ENCODE peak calls at places on chromosomes 1 and 21, in five cellular contexts. X, G, E, M and S are unnamed samples.

GRCh38 chr1:91757760-91758545 is 128.0 kb downstream of the TGFBR3 start:
- DNase-seq in X (no peak), G (no peak), E (peak), M (no peak), S (no peak)

GRCh38 chr1:18373882-18374493 is 106.7 kb upstream of the KLHDC7A start:
- DNase-seq in X (peak), G (peak), E (no peak), M (no peak), S (no peak)

GRCh38 chr21:30268608-30269197 is 14.0 kb downstream of the KRTAP24-1 start:
- DNase-seq in X (peak), G (no peak), E (no peak), M (no peak), S (no peak)

GRCh38 chr1:9182784-9183257 is 51.8 kb upstream of the H6PD start:
- DNase-seq in X (no peak), G (no peak), E (peak), M (no peak), S (no peak)

GRCh38 chr1:74733616-74734484 is 898 bp downstream of the TYW3 start:
- DNase-seq in X (peak), G (no peak), E (peak), M (no peak), S (no peak)

GRCh38 chr1:24934300-24935195 is 4.5 kb upstream of the RUNX3 start:
- DNase-seq in X (peak), G (no peak), E (no peak), M (no peak), S (no peak)

GRCh38 chr1:20366766-20367602 is 76.3 kb downstream of the VWA5B1 start:
- DNase-seq in X (peak), G (peak), E (peak), M (no peak), S (no peak)

GRCh38 chr1:176566004-176566975 is 103.3 kb downstream of the PAPPA2 start:
- DNase-seq in X (no peak), G (no peak), E (peak), M (no peak), S (no peak)

GRCh38 chr1:206854401-206855129 is 10.9 kb upstream of the IL20 start:
- DNase-seq in X (peak), G (no peak), E (no peak), M (no peak), S (no peak)

GRCh38 chr1:24185056-24185455 is 2.0 kb downstream of the IFNLR1 start:
- DNase-seq in X (no peak), G (no peak), E (no peak), M (no peak), S (no peak)

GRCh38 chr1:206456577-206457375 is 13.5 kb upstream of the IKBKE start:
- DNase-seq in X (peak), G (no peak), E (peak), M (no peak), S (no peak)

GRCh38 chr1:12251442-12251841 is 21.6 kb downstream of the VPS13D start:
- DNase-seq in X (no peak), G (no peak), E (peak), M (no peak), S (no peak)

GRCh38 chr1:26021647-26022403 is at the start of gene EXTL1:
- DNase-seq in X (peak), G (no peak), E (peak), M (no peak), S (no peak)

GRCh38 chr1:61076728-61077675 is 5.4 kb upstream of the NFIA start:
- DNase-seq in X (peak), G (peak), E (peak), M (peak), S (peak)

GRCh38 chr1:173429517-173430477 is 47.3 kb upstream of the PRDX6 start:
- DNase-seq in X (peak), G (peak), E (peak), M (peak), S (peak)

GRCh38 chr1:115705085-115706008 is 63.2 kb downstream of the CASQ2 start:
- DNase-seq in X (peak), G (no peak), E (no peak), M (no peak), S (no peak)

GRCh38 chr1:54571803-54572202 is 23.8 kb downstream of the ACOT11 start:
- DNase-seq in X (peak), G (no peak), E (no peak), M (no peak), S (no peak)

GRCh38 chr1:42784946-42785693 is at the start of gene TMEM269:
- DNase-seq in X (no peak), G (peak), E (peak), M (peak), S (peak)

GRCh38 chr1:71589005-71589404 is 508.2 kb upstream of the ZRANB2 start:
- DNase-seq in X (no peak), G (no peak), E (no peak), M (no peak), S (no peak)

GRCh38 chr1:115056395-115056798 is 26.8 kb downstream of the TSHB start:
- DNase-seq in X (peak), G (no peak), E (peak), M (no peak), S (no peak)

GRCh38 chr21:35349378-35350080 is 300.4 kb upstream of the RUNX1 start:
- DNase-seq in X (no peak), G (no peak), E (peak), M (no peak), S (no peak)

GRCh38 chr1:224058303-224058702 is 55.6 kb upstream of the FBXO28 start:
- DNase-seq in X (no peak), G (no peak), E (no peak), M (no peak), S (no peak)

GRCh38 chr1:10074059-10074854 is 41.5 kb downstream of the UBE4B start:
- DNase-seq in X (peak), G (peak), E (peak), M (peak), S (peak)

GRCh38 chr1:8133657-8134430 is 107.7 kb upstream of the ERRFI1 start:
- DNase-seq in X (no peak), G (no peak), E (peak), M (no peak), S (no peak)

GRCh38 chr1:229273507-229274232 is 2.8 kb downstream of the RAB4A start:
- DNase-seq in X (no peak), G (no peak), E (no peak), M (no peak), S (no peak)

GRCh38 chr1:6523566-6523965 is 30.7 kb downstream of the NOL9 start:
- DNase-seq in X (peak), G (no peak), E (peak), M (no peak), S (no peak)

GRCh38 chr1:9835758-9836631 is 12.2 kb upstream of the CLSTN1 start:
- DNase-seq in X (peak), G (no peak), E (peak), M (no peak), S (no peak)

GRCh38 chr1:3136532-3136931 is 67.5 kb downstream of the PRDM16 start:
- DNase-seq in X (no peak), G (no peak), E (no peak), M (no peak), S (no peak)

GRCh38 chr1:24925082-24925779 is 4.8 kb downstream of the RUNX3 start:
- DNase-seq in X (no peak), G (peak), E (no peak), M (peak), S (no peak)

GRCh38 chr21:43767980-43768867 is 7.9 kb downstream of the CSTB start:
- DNase-seq in X (peak), G (no peak), E (peak), M (no peak), S (peak)

GRCh38 chr1:1628656-1629429 is 3.1 kb upstream of the MMP23B start:
- DNase-seq in X (peak), G (peak), E (no peak), M (no peak), S (peak)

GRCh38 chr1:177794316-177794991 is 175.4 kb downstream of the SEC16B start:
- DNase-seq in X (peak), G (no peak), E (no peak), M (no peak), S (no peak)

GRCh38 chr1:218273757-218274505 is 11.2 kb upstream of the RRP15 start:
- DNase-seq in X (no peak), G (no peak), E (no peak), M (no peak), S (no peak)

GRCh38 chr1:41621791-41622190 is 137.3 kb upstream of the EDN2 start:
- DNase-seq in X (no peak), G (no peak), E (no peak), M (no peak), S (no peak)

GRCh38 chr1:220874201-220874655 is 5.0 kb upstream of the HLX start:
- DNase-seq in X (peak), G (no peak), E (peak), M (no peak), S (no peak)

GRCh38 chr1:67332653-67333529 is 25.2 kb downstream of the IL12RB2 start:
- DNase-seq in X (peak), G (no peak), E (no peak), M (no peak), S (no peak)

GRCh38 chr1:54486864-54487263 is 61.2 kb upstream of the ACOT11 start:
- DNase-seq in X (no peak), G (no peak), E (no peak), M (no peak), S (no peak)

GRCh38 chr1:36304970-36305914 is 926 bp upstream of the SH3D21 start:
- DNase-seq in X (peak), G (peak), E (no peak), M (no peak), S (no peak)

GRCh38 chr1:108053291-108054023 is 88.5 kb upstream of the VAV3 start:
- DNase-seq in X (no peak), G (no peak), E (peak), M (no peak), S (no peak)